ENCODE peak calls at places on chromosomes 16 and 17, in six cellular contexts. V, Z, C, N, E and Q are unnamed samples.

GRCh38 chr16:85798901-85799496 is 345 bp downstream of the EMC8 start:
- DNase-seq in C (no peak), N (peak), E (peak), V (peak), Z (no peak), Q (no peak)

GRCh38 chr17:1227917-1228751 is 42.1 kb upstream of the BHLHA9 start:
- DNase-seq in N (no peak), Z (no peak), V (peak), C (no peak), E (no peak), Q (no peak)

GRCh38 chr17:59377410-59377809 is 46.0 kb downstream of the YPEL2 start:
- DNase-seq in V (no peak), Z (no peak), N (peak), C (no peak), E (no peak), Q (no peak)

GRCh38 chr16:3460121-3460520 is 16.6 kb downstream of the NAA60 start:
- DNase-seq in Z (no peak), C (no peak), N (no peak), V (no peak), E (no peak), Q (no peak)

GRCh38 chr17:13792314-13792713 is 190.6 kb upstream of the HS3ST3A1 start:
- DNase-seq in V (no peak), C (no peak), E (no peak), Z (no peak), N (peak), Q (no peak)

GRCh38 chr16:68629315-68629900 is 15.7 kb upstream of the CDH3 start:
- DNase-seq in V (no peak), N (no peak), Z (no peak), C (no peak), E (no peak), Q (no peak)

GRCh38 chr17:74922172-74922571 is 883 bp downstream of the USH1G start:
- DNase-seq in N (no peak), E (no peak), Z (no peak), V (no peak), C (no peak), Q (no peak)

GRCh38 chr16:66364117-66364958 is 2.2 kb upstream of the CDH5 start:
- DNase-seq in N (peak), C (no peak), E (no peak), Z (no peak), V (peak), Q (no peak)

GRCh38 chr17:6506679-6507231 is 49.6 kb downstream of the PITPNM3 start:
- DNase-seq in N (peak), E (peak), Z (no peak), C (no peak), V (no peak), Q (no peak)

GRCh38 chr17:75625813-75626486 is 7.3 kb upstream of the SMIM5 start:
- DNase-seq in V (peak), E (peak), Z (no peak), N (peak), C (no peak), Q (no peak)

GRCh38 chr17:58753026-58753425 is 2.6 kb upstream of the PPM1E start:
- DNase-seq in V (no peak), N (no peak), C (no peak), E (no peak), Z (no peak), Q (no peak)

GRCh38 chr17:18146259-18146658 is 37.4 kb upstream of the ALKBH5 start:
- DNase-seq in C (no peak), N (no peak), E (no peak), V (no peak), Z (no peak), Q (no peak)

GRCh38 chr17:15398291-15398690 is 56.9 kb upstream of the TEKT3 start:
- DNase-seq in C (no peak), N (peak), V (no peak), E (no peak), Z (no peak), Q (no peak)

GRCh38 chr17:8069587-8069860 is 18.0 kb downstream of the ALOX12B start:
- DNase-seq in C (no peak), V (no peak), E (no peak), N (no peak), Z (no peak), Q (no peak)

GRCh38 chr17:17391575-17392370 is 85.0 kb upstream of the MED9 start:
- DNase-seq in C (peak), Z (no peak), N (no peak), V (no peak), E (no peak), Q (peak)

GRCh38 chr17:35241520-35241919 is 1.4 kb upstream of the SLFN5 start:
- DNase-seq in V (no peak), C (peak), Z (no peak), E (no peak), N (no peak), Q (no peak)

GRCh38 chr17:76577876-76578275 is 7.8 kb downstream of the ST6GALNAC2 start:
- DNase-seq in Z (no peak), V (no peak), C (no peak), N (no peak), E (no peak), Q (no peak)

GRCh38 chr16:56732832-56733231 is 2.9 kb downstream of the NUP93 start:
- DNase-seq in N (no peak), Z (no peak), V (no peak), C (no peak), E (no peak), Q (no peak)

GRCh38 chr17:54466875-54467274 is 433.8 kb upstream of the TOM1L1 start:
- DNase-seq in E (no peak), V (no peak), C (no peak), Z (no peak), N (no peak), Q (no peak)

GRCh38 chr17:4854181-4854681 is 21.1 kb downstream of the MINK1 start:
- DNase-seq in C (no peak), Z (peak), E (peak), V (peak), N (peak), Q (no peak)

GRCh38 chr16:78045865-78046581 is 23.7 kb downstream of the CLEC3A start:
- DNase-seq in N (peak), C (peak), E (peak), Z (peak), V (peak), Q (no peak)

GRCh38 chr17:2860883-2861282 is 64.6 kb downstream of the RAP1GAP2 start:
- DNase-seq in C (no peak), N (no peak), Z (no peak), E (no peak), V (no peak), Q (no peak)